ENCODE peak calls at places on chromosomes 3 and 15, in nine cellular contexts. X is tibial nerve, U is body of pancreas, D is A549, O is heart left ventricle, B is right lobe of liver, J is transverse colon, H is ovary, Y is esophagus squamous epithelium. W is an unnamed sample.

GRCh38 chr3:9913601-9914000 is 3.3 kb upstream of the IL17RC start:
- DNase-seq in H (no peak), U (peak; percentile 19), Y (no peak), D (no peak), B (peak; percentile 63), O (no peak), J (no peak), X (no peak), W (no peak)

GRCh38 chr3:71684752-71685151 is 40.5 kb downstream of the EIF4E3 start:
- DNase-seq in J (no peak), H (peak; percentile 49), D (no peak), X (no peak), Y (peak; percentile 1), O (no peak), B (no peak), U (peak; percentile 53), W (no peak)

GRCh38 chr3:49277357-49277723 is 308 bp upstream of the C3orf62 start:
- DNase-seq in J (no peak), O (no peak), X (no peak), H (no peak), U (no peak), D (no peak), B (no peak), Y (no peak), W (no peak)

GRCh38 chr3:44342191-44342790 is 3.7 kb downstream of the TCAIM start:
- DNase-seq in J (no peak), X (no peak), H (no peak), U (no peak), Y (no peak), B (no peak), O (no peak), D (no peak), W (no peak)

GRCh38 chr3:62531981-62532380 is 158.6 kb upstream of the FEZF2 start:
- DNase-seq in D (no peak), H (no peak), O (no peak), U (no peak), J (no peak), B (no peak), Y (no peak), X (no peak), W (no peak)

GRCh38 chr3:172461530-172462138 is 13.4 kb upstream of the GHSR start:
- DNase-seq in U (no peak), X (no peak), O (no peak), J (no peak), D (peak; percentile 33), B (no peak), Y (no peak), H (no peak), W (no peak)

GRCh38 chr3:50388021-50388719 is 28.8 kb upstream of the TMEM115 start:
- DNase-seq in U (peak; percentile 74), D (no peak), B (no peak), O (no peak), Y (no peak), J (no peak), X (no peak), H (no peak), W (no peak)

GRCh38 chr3:166478356-166478755 is 641.1 kb upstream of the BCHE start:
- DNase-seq in X (no peak), Y (no peak), H (no peak), D (no peak), U (no peak), O (no peak), B (no peak), J (no peak), W (no peak)

GRCh38 chr15:44775923-44776322 is 39.6 kb downstream of the TRIM69 start:
- DNase-seq in D (no peak), J (peak; percentile 30), X (no peak), Y (no peak), H (no peak), B (no peak), O (no peak), U (no peak), W (no peak)

GRCh38 chr3:31981206-31982181 is at the start of the genes OSBPL10 and ZNF860:
- DNase-seq in U (peak; percentile 92), H (peak; percentile 94), B (peak; percentile 78), J (peak; percentile 90), X (peak; percentile 76), D (peak; percentile 81), Y (peak; percentile 35), O (peak; percentile 95), W (peak; percentile 71)

GRCh38 chr15:75779504-75779903 is 63.7 kb upstream of the UBE2Q2 start:
- DNase-seq in Y (no peak), B (no peak), X (no peak), U (no peak), J (no peak), O (no peak), D (no peak), H (no peak), W (no peak)
- TF ChIP-seq POLR2A in Y (no peak), B (no peak), X (no peak), U (no peak), J (no peak), O (no peak), D (no peak), H (no peak), W (no peak)

DNA sequence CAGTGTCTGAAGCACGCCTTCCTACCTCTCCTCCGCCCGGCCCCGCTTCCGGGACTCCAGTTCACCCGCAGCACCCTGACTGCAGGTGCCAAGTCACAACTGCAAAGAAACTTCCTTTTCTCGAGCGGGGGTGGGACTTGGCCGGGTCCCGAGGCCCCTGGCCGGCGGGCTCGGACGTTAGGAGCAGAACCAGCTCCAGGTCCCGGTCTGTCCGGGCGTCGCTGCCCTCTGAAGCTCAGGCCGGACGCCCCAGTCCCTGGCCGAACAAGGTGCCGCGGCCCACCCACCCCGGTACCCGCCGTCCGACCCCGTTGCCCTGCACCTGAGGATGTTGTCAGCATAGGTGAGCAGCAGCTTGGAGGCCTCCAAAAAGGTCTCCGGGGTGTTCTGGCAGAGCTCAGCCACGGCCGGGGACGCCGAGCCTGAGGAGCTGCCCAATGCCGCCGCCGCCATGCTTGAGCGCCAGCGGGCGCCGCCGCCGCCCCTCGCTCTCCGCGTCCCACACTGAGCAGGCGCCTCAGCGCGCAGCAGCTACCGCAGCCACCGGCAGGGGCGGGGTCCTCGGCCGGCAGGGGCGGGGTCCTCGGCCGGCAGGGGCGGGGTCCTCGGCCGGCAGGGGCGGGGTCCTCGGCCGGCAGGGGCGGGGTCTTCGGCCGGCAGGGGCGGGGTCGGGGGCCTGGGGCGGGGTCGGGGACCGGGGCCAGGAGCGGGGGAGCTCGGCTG is at the start of gene NGLY1:
- DNase-seq in J (peak; percentile 89), B (peak; percentile 93), H (peak; percentile 80), D (peak; percentile 83), U (peak; percentile 88), O (peak; percentile 86), X (peak; percentile 60), Y (peak; percentile 52), W (peak; percentile 78)
- TF ChIP-seq POLR2A in J (peak; percentile 91), B (peak; percentile 96), H (peak; percentile 63), D (peak; percentile 96), U (peak; percentile 91), O (peak; percentile 96), X (peak; percentile 76), Y (peak; percentile 72), W (peak; percentile 94)

GRCh38 chr3:12832350-12833225 is 8.8 kb downstream of the RPL32 start:
- DNase-seq in Y (no peak), D (no peak), U (no peak), H (no peak), X (no peak), B (no peak), J (no peak), O (no peak), W (no peak)

GRCh38 chr3:12830785-12831581 is 10.4 kb downstream of the RPL32 start:
- DNase-seq in H (no peak), O (no peak), U (no peak), D (no peak), J (no peak), X (no peak), Y (no peak), B (no peak), W (no peak)

GRCh38 chr3:12835005-12835665 is 6.2 kb downstream of the RPL32 start:
- DNase-seq in J (no peak), Y (no peak), O (no peak), X (no peak), D (no peak), U (no peak), B (no peak), H (no peak), W (no peak)

GRCh38 chr3:12831582-12831866 is 9.8 kb downstream of the RPL32 start:
- DNase-seq in U (no peak), O (no peak), D (no peak), X (no peak), H (no peak), B (no peak), Y (no peak), J (no peak), W (no peak)

DNA sequence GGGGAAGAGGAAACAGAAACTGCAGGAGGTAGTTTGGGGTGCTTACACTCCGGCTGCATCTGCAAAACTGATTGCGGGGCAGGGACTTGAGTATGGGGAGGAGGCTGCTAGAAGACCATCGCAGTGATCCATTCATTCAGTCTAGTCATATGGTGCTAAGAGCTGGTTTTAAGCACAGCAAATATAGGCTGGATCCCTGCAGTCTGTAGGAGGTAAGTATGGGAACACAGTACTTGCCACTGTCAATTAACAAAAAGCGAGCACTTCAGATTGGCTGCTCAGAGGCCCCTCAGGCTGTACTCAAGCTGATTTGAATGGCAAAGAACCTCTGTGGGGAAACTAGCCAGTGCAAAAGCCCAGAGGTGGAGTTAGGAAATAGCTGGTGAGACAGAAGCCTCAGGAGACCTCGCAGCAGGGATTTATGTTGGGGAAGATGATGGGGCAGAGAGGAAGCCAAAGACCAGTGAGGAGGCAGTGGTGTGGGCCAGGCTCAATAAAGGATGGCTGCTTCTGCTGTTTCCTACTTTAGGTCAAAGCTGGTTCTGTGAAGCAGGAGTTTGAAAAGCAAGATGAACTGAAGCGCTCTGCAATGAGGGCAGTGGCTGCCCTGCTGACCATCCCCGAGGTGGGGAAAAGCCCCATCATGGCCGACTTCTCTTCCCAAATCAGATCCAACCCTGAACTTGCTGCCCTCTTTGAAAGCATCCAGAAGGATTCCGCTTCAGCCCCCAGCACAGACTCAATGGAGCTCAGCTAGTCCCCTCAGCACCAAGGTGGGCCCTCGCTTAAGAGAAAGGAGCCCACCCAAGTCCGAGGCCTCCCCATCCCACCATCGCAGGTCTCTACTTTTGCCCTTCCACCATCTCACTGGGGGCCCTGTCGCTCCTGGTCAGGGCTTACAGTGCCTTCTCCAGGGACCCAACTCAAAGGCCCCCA is 7.9 kb downstream of the RPL32 start:
- DNase-seq in Y (no peak), H (no peak), J (no peak), B (no peak), U (no peak), X (no peak), D (no peak), O (no peak), W (no peak)
- TF ChIP-seq POLR2A in Y (no peak), H (no peak), J (no peak), B (no peak), U (no peak), X (no peak), D (no peak), O (no peak), W (no peak)

DNA sequence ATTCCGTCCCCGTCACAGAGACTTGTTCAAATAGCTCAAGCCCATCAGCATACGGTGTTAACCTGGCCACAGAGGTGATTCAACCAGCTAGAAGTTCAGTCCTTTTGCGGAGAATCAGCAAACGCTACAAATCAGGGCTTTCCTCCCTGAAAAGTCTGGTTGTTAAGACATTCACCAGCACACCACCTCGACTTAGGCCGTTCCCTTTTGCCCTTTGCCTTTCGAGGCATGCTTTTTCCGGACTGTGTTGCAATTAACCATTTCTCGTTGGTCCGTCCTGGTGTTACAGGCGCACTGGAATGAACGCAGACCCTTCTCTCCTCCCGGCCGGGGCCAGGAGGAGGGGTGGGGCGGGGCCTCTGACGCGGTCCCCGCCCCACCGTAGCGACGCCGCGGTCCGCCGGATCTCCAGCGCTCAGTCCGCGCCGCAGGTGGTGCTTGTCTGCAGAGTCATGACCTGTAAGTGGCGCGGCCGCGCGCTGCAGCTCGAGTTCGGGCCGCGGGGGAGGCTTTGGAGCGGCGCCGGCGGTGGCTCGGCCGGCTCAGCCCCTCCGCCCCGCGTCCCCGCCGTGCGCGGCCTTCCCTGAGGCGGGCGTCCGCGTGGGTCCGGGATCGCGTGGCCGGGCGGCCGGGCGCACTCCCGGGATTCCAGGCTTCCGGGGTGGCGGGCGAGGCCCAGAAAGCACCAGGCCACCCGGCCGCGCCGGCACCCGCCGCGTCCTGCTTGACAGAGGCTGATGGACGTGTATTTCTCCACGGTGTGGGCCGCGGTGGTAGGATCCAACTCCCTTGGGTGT is at the start of gene NIT2:
- DNase-seq in X (peak; percentile 62), O (peak; percentile 87), Y (peak; percentile 39), J (peak; percentile 88), U (peak; percentile 90), B (peak; percentile 94), D (peak; percentile 86), H (peak; percentile 86), W (peak; percentile 85)
- TF ChIP-seq POLR2A in X (no peak), O (peak; percentile 72), Y (no peak), J (no peak), U (peak; percentile 70), B (peak; percentile 93), D (peak; percentile 91), H (peak; percentile 18), W (peak; percentile 78)